ENCODE peak calls at places on chromosomes 16 and 17, in five cellular contexts. R is Kasumi-1, H is head of caudate nucleus, M is ELR, S is HCT116. U is an unnamed sample.

GRCh38 chr16:49998991-49999390 is 26.0 kb upstream of the CNEP1R1 start:
- DNase-seq in R (no peak), H (no peak), M (no peak), S (no peak), U (no peak)

GRCh38 chr16:796296-797119 is 4.0 kb downstream of the GNG13 start:
- DNase-seq in R (no peak), H (no peak), M (no peak), S (no peak), U (no peak)

GRCh38 chr17:31663576-31663975 is 195.5 kb downstream of the COPRS start:
- DNase-seq in R (no peak), H (no peak), M (peak), S (peak), U (peak)

GRCh38 chr16:51524555-51525373 is 373.7 kb upstream of the SALL1 start:
- DNase-seq in R (no peak), H (no peak), M (peak), S (no peak), U (no peak)

GRCh38 chr17:57636274-57636673 is 108.8 kb downstream of the CCDC182 start:
- DNase-seq in R (no peak), H (no peak), M (no peak), S (no peak), U (no peak)

GRCh38 chr17:33500141-33500540 is 207.0 kb upstream of the ASIC2 start:
- DNase-seq in R (no peak), H (no peak), M (no peak), S (no peak), U (no peak)

GRCh38 chr17:81037026-81037782 is 2.3 kb downstream of the BAIAP2 start:
- DNase-seq in R (no peak), H (no peak), M (no peak), S (no peak), U (no peak)

GRCh38 chr17:76467366-76467765 is at the start of gene AANAT:
- DNase-seq in R (no peak), H (no peak), M (no peak), S (no peak), U (no peak)

GRCh38 chr16:1034230-1035065 is 38.1 kb upstream of the SSTR5 start:
- DNase-seq in R (no peak), H (peak), M (no peak), S (no peak), U (no peak)

GRCh38 chr16:89574681-89575246 is 794 bp upstream of the CPNE7 start:
- DNase-seq in R (peak), H (no peak), M (peak), S (peak), U (peak)

GRCh38 chr17:18184143-18185007 is 747 bp downstream of the ALKBH5 start:
- DNase-seq in R (no peak), H (peak), M (peak), S (no peak), U (peak)

GRCh38 chr16:23156946-23157460 is 7.8 kb upstream of the USP31 start:
- DNase-seq in R (no peak), H (no peak), M (no peak), S (no peak), U (no peak)

GRCh38 chr16:75323198-75323597 is 71.8 kb upstream of the BCAR1 start:
- DNase-seq in R (no peak), H (no peak), M (peak), S (no peak), U (no peak)

GRCh38 chr16:88905563-88905962 is 39.1 kb upstream of the PABPN1L start:
- DNase-seq in R (no peak), H (no peak), M (peak), S (no peak), U (peak)

GRCh38 chr17:77882481-77883212 is 75.9 kb upstream of the TNRC6C start:
- DNase-seq in R (peak), H (peak), M (peak), S (no peak), U (no peak)

GRCh38 chr16:1816396-1817275 is 10.0 kb downstream of the HAGH start:
- DNase-seq in R (no peak), H (no peak), M (no peak), S (no peak), U (no peak)

GRCh38 chr16:66689282-66689681 is 7.3 kb downstream of the CMTM4 start:
- DNase-seq in R (no peak), H (no peak), M (no peak), S (no peak), U (no peak)

GRCh38 chr16:80277182-80277581 is 263.6 kb upstream of the DYNLRB2 start:
- DNase-seq in R (no peak), H (no peak), M (no peak), S (no peak), U (no peak)

GRCh38 chr17:47877368-47878034 is 18.5 kb upstream of the SP2 start:
- DNase-seq in R (no peak), H (no peak), M (no peak), S (no peak), U (peak)

GRCh38 chr17:7354262-7354781 is 634 bp upstream of the TMEM95 start:
- DNase-seq in R (no peak), H (no peak), M (peak), S (no peak), U (no peak)

GRCh38 chr17:20095366-20096080 is 86.4 kb downstream of the SPECC1 start:
- DNase-seq in R (no peak), H (peak), M (peak), S (peak), U (no peak)

GRCh38 chr17:49638818-49639217 is 39.1 kb downstream of the SPOP start:
- DNase-seq in R (no peak), H (no peak), M (no peak), S (no peak), U (no peak)

GRCh38 chr16:50688867-50689266 is 4.5 kb upstream of the NOD2 start:
- DNase-seq in R (no peak), H (no peak), M (no peak), S (no peak), U (no peak)

GRCh38 chr17:79754359-79754758 is 23.6 kb upstream of the CBX2 start:
- DNase-seq in R (no peak), H (no peak), M (no peak), S (no peak), U (no peak)

GRCh38 chr17:78653382-78653781 is 76.2 kb upstream of the DNAH17 start:
- DNase-seq in R (no peak), H (no peak), M (peak), S (no peak), U (no peak)

GRCh38 chr17:77542551-77543490 is 402.1 kb downstream of the SEC14L1 start:
- DNase-seq in R (peak), H (peak), M (peak), S (peak), U (peak)

GRCh38 chr16:66561381-66562080 is 4.7 kb upstream of the CMTM1 start:
- DNase-seq in R (no peak), H (no peak), M (no peak), S (no peak), U (peak)

GRCh38 chr16:67537270-67537635 is 8.6 kb downstream of the RIPOR1 start:
- DNase-seq in R (no peak), H (peak), M (peak), S (no peak), U (no peak)

GRCh38 chr16:35215287-35215686 is 1755.9 kb downstream of the TP53TG3F start:
- DNase-seq in R (no peak), H (no peak), M (peak), S (no peak), U (no peak)

GRCh38 chr16:68492501-68493411 is 44.4 kb upstream of the SMPD3 start:
- DNase-seq in R (no peak), H (no peak), M (no peak), S (no peak), U (no peak)

GRCh38 chr17:41308918-41309359 is at the start of gene KRTAP16-1:
- DNase-seq in R (no peak), H (no peak), M (no peak), S (no peak), U (no peak)

GRCh38 chr16:67243481-67243880 is 3.8 kb downstream of the FHOD1 start:
- DNase-seq in R (no peak), H (no peak), M (no peak), S (no peak), U (no peak)

GRCh38 chr16:50208460-50208931 is 55.4 kb downstream of the TENT4B start:
- DNase-seq in R (no peak), H (no peak), M (peak), S (no peak), U (no peak)

GRCh38 chr16:57297856-57298255 is 13.4 kb upstream of the PLLP start:
- DNase-seq in R (peak), H (no peak), M (no peak), S (no peak), U (peak)

GRCh38 chr16:51374346-51374745 is 223.3 kb upstream of the SALL1 start:
- DNase-seq in R (no peak), H (no peak), M (peak), S (no peak), U (no peak)

U was measured in OCI-M1.